ENCODE peak calls at places on chromosomes 5 and 9, in eight cellular contexts. B, P, Y, J, R, E, L and H are unnamed samples.

GRCh38 chr9:18185196-18185595 is 288.8 kb upstream of the ADAMTSL1 start:
- DNase-seq in B (no peak), P (no peak), Y (no peak), J (no peak), R (no peak), E (no peak), L (no peak), H (no peak)

GRCh38 chr5:179549973-179550510 is 312 bp upstream of the RUFY1 start:
- DNase-seq in B (peak), P (no peak), Y (peak), J (peak), R (no peak), E (no peak), L (no peak), H (peak)

GRCh38 chr9:93079371-93079770 is 16.6 kb upstream of the CARD19 start:
- DNase-seq in B (no peak), P (no peak), Y (no peak), J (no peak), R (no peak), E (no peak), L (no peak), H (peak)

GRCh38 chr5:29162297-29162696 is 2031.2 kb upstream of the CDH6 start:
- DNase-seq in B (no peak), P (peak), Y (no peak), J (no peak), R (no peak), E (no peak), L (no peak), H (no peak)

GRCh38 chr5:148849461-148849860 is 23.1 kb downstream of the ADRB2 start:
- DNase-seq in B (no peak), P (no peak), Y (no peak), J (no peak), R (no peak), E (no peak), L (no peak), H (no peak)

GRCh38 chr5:172870261-172870806 is 36.3 kb downstream of the ERGIC1 start:
- DNase-seq in B (no peak), P (no peak), Y (peak), J (no peak), R (peak), E (peak), L (no peak), H (no peak)

GRCh38 chr5:33343661-33344327 is 97.0 kb upstream of the TARS1 start:
- DNase-seq in B (no peak), P (no peak), Y (no peak), J (no peak), R (peak), E (no peak), L (no peak), H (no peak)

GRCh38 chr5:136174021-136174659 is 18.8 kb downstream of the SMIM32 start:
- DNase-seq in B (no peak), P (peak), Y (no peak), J (no peak), R (peak), E (no peak), L (no peak), H (no peak)

GRCh38 chr9:112091805-112092204 is 83.3 kb downstream of the SUSD1 start:
- DNase-seq in B (no peak), P (peak), Y (no peak), J (no peak), R (peak), E (no peak), L (peak), H (no peak)

GRCh38 chr9:38180631-38181030 is 111.6 kb upstream of the SHB start:
- DNase-seq in B (no peak), P (no peak), Y (no peak), J (no peak), R (no peak), E (no peak), L (no peak), H (no peak)

GRCh38 chr9:91151014-91151740 is 210.5 kb downstream of the AUH start:
- DNase-seq in B (no peak), P (no peak), Y (peak), J (no peak), R (peak), E (no peak), L (no peak), H (no peak)

GRCh38 chr5:148725675-148726074 is 71.3 kb upstream of the HTR4 start:
- DNase-seq in B (no peak), P (no peak), Y (no peak), J (no peak), R (no peak), E (no peak), L (no peak), H (no peak)

GRCh38 chr9:134585746-134586706 is 55.6 kb upstream of the COL5A1 start:
- DNase-seq in B (peak), P (no peak), Y (peak), J (no peak), R (peak), E (no peak), L (no peak), H (no peak)

GRCh38 chr9:132249123-132249522 is 87.3 kb downstream of the NTNG2 start:
- DNase-seq in B (no peak), P (no peak), Y (no peak), J (no peak), R (no peak), E (no peak), L (peak), H (peak)

GRCh38 chr5:112823656-112824055 is 37.4 kb upstream of the SRP19 start:
- DNase-seq in B (no peak), P (no peak), Y (no peak), J (no peak), R (no peak), E (no peak), L (no peak), H (no peak)

GRCh38 chr5:44660251-44660650 is 148.5 kb upstream of the MRPS30 start:
- DNase-seq in B (no peak), P (no peak), Y (no peak), J (no peak), R (no peak), E (no peak), L (no peak), H (no peak)

GRCh38 chr9:98271479-98271878 is 16.0 kb upstream of the TBC1D2 start:
- DNase-seq in B (no peak), P (peak), Y (no peak), J (no peak), R (no peak), E (no peak), L (peak), H (no peak)
- H3K4me3 ChIP-seq in B (no peak), P (no peak), Y (no peak), J (no peak), R (no peak), E (no peak), L (no peak), H (no peak)

GRCh38 chr9:137447722-137448568 is 6.8 kb upstream of the ENTPD8 start:
- DNase-seq in B (no peak), P (no peak), Y (no peak), J (no peak), R (no peak), E (peak), L (no peak), H (peak)

GRCh38 chr9:137449931-137450537 is 8.9 kb upstream of the ENTPD8 start:
- DNase-seq in B (no peak), P (no peak), Y (no peak), J (no peak), R (no peak), E (no peak), L (no peak), H (peak)

GRCh38 chr9:137446851-137447471 is 5.8 kb upstream of the ENTPD8 start:
- DNase-seq in B (no peak), P (no peak), Y (no peak), J (no peak), R (no peak), E (peak), L (no peak), H (peak)

GRCh38 chr9:137448569-137448962 is 7.4 kb upstream of the ENTPD8 start:
- DNase-seq in B (no peak), P (no peak), Y (no peak), J (no peak), R (no peak), E (peak), L (no peak), H (no peak)

GRCh38 chr9:137449081-137449844 is 8.1 kb upstream of the ENTPD8 start:
- DNase-seq in B (no peak), P (no peak), Y (no peak), J (no peak), R (no peak), E (no peak), L (no peak), H (peak)
- H3K4me3 ChIP-seq in B (no peak), P (no peak), Y (no peak), J (no peak), R (no peak), E (no peak), L (no peak), H (no peak)

GRCh38 chr9:22009563-22009867 is 410 bp upstream of the CDKN2B start:
- DNase-seq in B (no peak), P (no peak), Y (no peak), J (no peak), R (no peak), E (no peak), L (no peak), H (no peak)
- H3K4me3 ChIP-seq in B (peak), P (peak), Y (peak), J (peak), R (peak), E (peak), L (peak), H (peak)

GRCh38 chr9:89596937-89597555 is 7.8 kb upstream of the GADD45G start:
- DNase-seq in B (peak), P (no peak), Y (no peak), J (no peak), R (no peak), E (no peak), L (no peak), H (no peak)

GRCh38 chr9:89595646-89596045 is 9.2 kb upstream of the GADD45G start:
- DNase-seq in B (no peak), P (no peak), Y (no peak), J (no peak), R (no peak), E (no peak), L (no peak), H (no peak)

GRCh38 chr9:89592963-89593775 is 11.6 kb upstream of the GADD45G start:
- DNase-seq in B (peak), P (peak), Y (no peak), J (peak), R (peak), E (no peak), L (no peak), H (no peak)

GRCh38 chr9:89593776-89594427 is 10.9 kb upstream of the GADD45G start:
- DNase-seq in B (peak), P (peak), Y (peak), J (peak), R (peak), E (peak), L (peak), H (peak)

DNA sequence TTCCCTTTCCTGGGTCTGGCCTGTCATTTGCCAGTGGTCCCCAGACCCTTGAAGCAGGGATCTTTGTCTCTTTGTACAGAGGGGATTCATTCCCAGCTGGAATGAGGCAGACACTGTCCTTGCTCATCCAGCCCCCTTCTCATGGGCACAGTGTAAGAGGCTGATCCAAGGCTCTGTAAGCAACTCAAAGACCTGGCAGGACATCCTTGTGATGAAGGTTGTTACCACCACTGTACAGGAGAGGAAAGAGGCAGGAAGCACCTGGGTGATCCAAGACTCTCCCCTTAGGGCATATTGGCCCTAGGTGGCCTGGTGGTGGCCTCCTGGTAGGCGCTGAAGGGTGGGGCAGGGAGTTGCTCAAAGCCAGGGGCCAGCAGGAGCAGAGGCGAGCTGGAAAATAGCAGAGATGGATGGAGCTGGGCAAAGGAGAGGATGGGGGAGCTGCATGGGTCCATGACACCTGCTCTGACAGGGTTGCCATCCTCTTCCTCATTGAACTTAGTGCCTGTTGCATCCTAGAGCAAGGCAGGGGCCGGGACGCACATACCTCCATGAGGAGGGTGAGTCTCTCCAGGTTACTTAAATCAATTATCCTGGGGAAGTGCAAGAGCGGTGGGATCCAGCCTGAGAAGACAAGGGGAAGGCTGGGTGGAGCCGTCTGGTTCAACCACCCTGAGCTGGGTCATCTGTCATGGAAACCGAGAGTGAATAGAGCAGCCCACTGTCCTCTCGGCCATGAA is 9.8 kb upstream of the GADD45G start:
- DNase-seq in B (peak), P (no peak), Y (no peak), J (no peak), R (no peak), E (no peak), L (no peak), H (no peak)
- H3K4me3 ChIP-seq in B (no peak), P (no peak), Y (no peak), J (no peak), R (no peak), E (no peak), L (no peak), H (no peak)

DNA sequence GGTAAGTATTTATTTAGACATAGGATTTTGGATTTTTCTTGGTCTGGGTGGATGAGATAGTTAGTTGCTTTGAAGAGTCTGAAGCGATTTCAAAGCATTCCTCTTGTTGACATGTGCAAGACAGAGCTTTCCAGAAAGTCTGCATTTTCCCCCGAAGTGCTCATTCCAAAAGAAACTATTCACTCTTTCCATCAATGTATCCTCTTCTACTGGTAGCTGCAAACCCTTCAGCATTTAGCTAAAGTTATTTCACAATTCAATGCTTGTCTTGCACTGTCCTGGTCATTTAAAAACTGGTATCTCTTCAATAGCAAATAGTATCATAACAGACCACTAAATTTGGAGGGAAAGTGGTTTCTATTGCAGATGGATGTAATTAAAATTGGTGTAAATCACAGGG is 13.0 kb downstream of the NREP start:
- DNase-seq in B (no peak), P (no peak), Y (no peak), J (no peak), R (peak), E (no peak), L (no peak), H (no peak)
- H3K4me3 ChIP-seq in B (no peak), P (no peak), Y (no peak), J (no peak), R (no peak), E (no peak), L (no peak), H (no peak)